ENCODE peak calls at places on chromosomes 13 and 19, in five cellular contexts. H is A549, K is H1, E is K562, U is HepG2. Z is an unnamed sample.

GRCh38 chr19:1009043-1009975 is 9.1 kb downstream of the GRIN3B start:
- DNase-seq in H (no peak), K (no peak), E (no peak), U (no peak), Z (no peak)

GRCh38 chr13:84834201-84834600 is 951.9 kb upstream of the SLITRK1 start:
- DNase-seq in H (no peak), K (no peak), E (no peak), U (no peak), Z (no peak)

GRCh38 chr19:8302357-8302691 is 5.8 kb downstream of the CD320 start:
- DNase-seq in H (no peak), K (no peak), E (peak), U (no peak), Z (no peak)

GRCh38 chr13:33639640-33640080 is 178.3 kb upstream of the RFC3 start:
- DNase-seq in H (no peak), K (no peak), E (no peak), U (peak), Z (peak)

GRCh38 chr13:33090755-33091454 is 74.7 kb downstream of the KL start:
- DNase-seq in H (no peak), K (no peak), E (no peak), U (peak), Z (no peak)

GRCh38 chr13:109687559-109688448 is 98.6 kb downstream of the IRS2 start:
- DNase-seq in H (no peak), K (no peak), E (no peak), U (no peak), Z (no peak)

GRCh38 chr19:38693380-38694223 is 46.2 kb downstream of the ACTN4 start:
- DNase-seq in H (peak), K (no peak), E (no peak), U (peak), Z (no peak)

GRCh38 chr19:29622191-29623070 is 16.3 kb downstream of the POP4 start:
- DNase-seq in H (no peak), K (no peak), E (no peak), U (no peak), Z (no peak)

GRCh38 chr13:97341135-97341534 is 92.8 kb upstream of the RAP2A start:
- DNase-seq in H (no peak), K (no peak), E (no peak), U (no peak), Z (no peak)

GRCh38 chr13:67148219-67148583 is 81.9 kb downstream of the PCDH9 start:
- DNase-seq in H (no peak), K (no peak), E (no peak), U (no peak), Z (no peak)

GRCh38 chr19:35032356-35032865 is 2.1 kb downstream of the SCN1B start:
- DNase-seq in H (no peak), K (no peak), E (no peak), U (no peak), Z (no peak)

GRCh38 chr13:85995788-85996418 is 196.7 kb upstream of the SLITRK6 start:
- DNase-seq in H (no peak), K (no peak), E (no peak), U (no peak), Z (no peak)

GRCh38 chr13:33276581-33276980 is 9.0 kb downstream of the STARD13 start:
- DNase-seq in H (no peak), K (no peak), E (no peak), U (no peak), Z (no peak)

GRCh38 chr19:40519352-40520322 is 52.8 kb downstream of the SPTBN4 start:
- DNase-seq in H (peak), K (peak), E (no peak), U (no peak), Z (no peak)

GRCh38 chr19:18708452-18709231 is 25.2 kb downstream of the CRTC1 start:
- DNase-seq in H (no peak), K (no peak), E (no peak), U (no peak), Z (no peak)

GRCh38 chr19:11152318-11153062 is 3.1 kb downstream of the SPC24 start:
- DNase-seq in H (peak), K (no peak), E (no peak), U (no peak), Z (no peak)

GRCh38 chr13:46899801-46900200 is 2.9 kb upstream of the HTR2A start:
- DNase-seq in H (no peak), K (no peak), E (no peak), U (no peak), Z (no peak)

GRCh38 chr19:3459322-3459881 is 20.9 kb downstream of the SMIM24 start:
- DNase-seq in H (peak), K (no peak), E (peak), U (no peak), Z (no peak)

GRCh38 chr13:98749501-98749900 is 3.0 kb downstream of the SLC15A1 start:
- DNase-seq in H (no peak), K (no peak), E (no peak), U (no peak), Z (no peak)

GRCh38 chr13:28494537-28494860 is 429 bp downstream of the FLT1 start:
- DNase-seq in H (no peak), K (no peak), E (no peak), U (no peak), Z (no peak)

DNA sequence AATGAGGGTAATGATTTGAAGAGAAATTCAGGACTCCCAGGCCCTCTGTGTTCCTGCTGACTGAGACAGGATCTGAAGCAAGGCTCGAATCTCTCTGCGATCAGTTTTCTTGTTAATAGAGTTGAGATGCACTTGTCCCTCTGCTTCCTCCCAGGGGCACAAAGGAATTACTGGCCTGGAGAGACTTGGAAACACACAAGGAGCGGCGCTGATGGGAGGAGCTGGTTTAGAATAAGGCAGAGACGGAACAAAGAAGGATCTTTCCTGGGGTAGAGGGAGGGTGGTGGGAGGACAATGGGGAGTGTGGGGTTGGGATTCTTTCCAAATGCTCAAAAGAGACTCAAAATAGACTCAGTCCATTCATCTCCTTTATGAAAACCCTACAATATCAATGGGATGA is 719.1 kb downstream of the UQCRFS1 start:
- DNase-seq in H (no peak), K (no peak), E (no peak), U (no peak), Z (no peak)
- TF ChIP-seq KDM1A in H (no peak), K (no peak), E (no peak), U (no peak), Z (no peak)

GRCh38 chr13:51731759-51732158 is 72.2 kb downstream of the DHRS12 start:
- DNase-seq in H (peak), K (no peak), E (no peak), U (no peak), Z (no peak)

GRCh38 chr13:51738226-51738905 is 65.6 kb downstream of the DHRS12 start:
- DNase-seq in H (no peak), K (no peak), E (no peak), U (no peak), Z (no peak)

GRCh38 chr13:51737609-51738008 is 66.4 kb downstream of the DHRS12 start:
- DNase-seq in H (no peak), K (no peak), E (no peak), U (no peak), Z (no peak)

GRCh38 chr13:51733656-51734334 is 70.2 kb downstream of the DHRS12 start:
- DNase-seq in H (no peak), K (no peak), E (no peak), U (no peak), Z (no peak)

DNA sequence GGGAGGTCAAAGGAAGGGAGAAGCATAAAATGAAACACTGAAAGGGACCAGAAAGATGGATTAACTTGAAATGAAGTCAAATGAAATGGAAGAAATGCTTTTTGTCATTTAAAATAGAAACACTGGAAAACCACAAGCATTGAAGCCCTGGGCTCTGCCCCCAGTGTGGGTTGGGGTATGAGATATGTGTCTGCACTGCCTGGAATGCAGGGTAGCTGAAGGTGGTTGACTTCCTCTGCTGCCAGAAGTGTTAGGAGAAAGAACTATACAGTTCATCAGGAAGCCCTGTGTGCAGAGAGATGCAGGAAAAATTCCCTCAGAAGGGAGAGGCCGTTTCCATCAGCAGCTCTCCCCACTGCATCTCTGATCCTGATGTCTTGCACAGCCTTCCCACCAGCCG is 69.2 kb downstream of the DHRS12 start:
- DNase-seq in H (no peak), K (no peak), E (no peak), U (no peak), Z (no peak)
- TF ChIP-seq KDM1A in H (no peak), K (no peak), E (no peak), U (no peak), Z (no peak)

GRCh38 chr13:111219306-111219705 is 101.1 kb upstream of the TEX29 start:
- DNase-seq in H (no peak), K (no peak), E (no peak), U (no peak), Z (no peak)
- TF ChIP-seq KDM1A in H (no peak), K (no peak), E (no peak), U (no peak), Z (no peak)

GRCh38 chr13:52356327-52356726 is 49.6 kb downstream of the THSD1 start:
- DNase-seq in H (no peak), K (no peak), E (no peak), U (no peak), Z (no peak)
- TF ChIP-seq KDM1A in H (no peak), K (no peak), E (no peak), U (no peak), Z (no peak)

DNA sequence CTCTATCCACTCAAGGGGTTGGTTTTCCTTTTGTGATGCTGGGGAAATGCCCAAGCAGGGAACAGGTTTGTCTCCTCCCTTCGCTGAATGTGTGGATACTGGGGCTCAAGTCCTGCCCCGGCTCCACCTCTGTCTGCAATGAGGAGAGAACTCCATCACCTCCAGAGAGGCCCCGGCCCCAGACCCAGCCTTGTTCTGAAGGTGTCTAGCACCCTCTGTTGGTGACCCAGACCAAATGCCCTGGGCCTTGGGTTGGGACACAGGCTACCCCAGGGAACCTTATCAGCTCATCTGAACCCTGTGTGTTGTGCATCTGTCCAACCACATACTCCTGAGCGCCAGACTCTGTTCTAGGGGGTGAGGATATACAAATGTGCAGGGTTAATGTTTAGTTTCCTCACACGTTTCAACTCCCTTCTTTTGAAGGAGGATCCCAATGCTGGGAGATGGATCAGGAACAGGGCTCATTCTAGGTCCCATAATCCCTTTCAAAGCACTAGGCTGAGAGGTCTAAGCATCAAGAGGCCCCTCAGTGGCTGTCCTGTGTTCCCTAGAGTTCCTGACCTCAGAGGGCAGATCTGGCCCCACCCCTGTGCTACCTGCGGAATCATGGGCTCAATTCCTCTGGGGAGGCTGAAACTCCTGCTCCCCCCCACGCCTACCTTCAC is 112.5 kb upstream of the SLC7A1 start:
- DNase-seq in H (peak), K (peak), E (peak), U (peak), Z (no peak)
- TF ChIP-seq KDM1A in H (no peak), K (no peak), E (no peak), U (no peak), Z (no peak)

DNA sequence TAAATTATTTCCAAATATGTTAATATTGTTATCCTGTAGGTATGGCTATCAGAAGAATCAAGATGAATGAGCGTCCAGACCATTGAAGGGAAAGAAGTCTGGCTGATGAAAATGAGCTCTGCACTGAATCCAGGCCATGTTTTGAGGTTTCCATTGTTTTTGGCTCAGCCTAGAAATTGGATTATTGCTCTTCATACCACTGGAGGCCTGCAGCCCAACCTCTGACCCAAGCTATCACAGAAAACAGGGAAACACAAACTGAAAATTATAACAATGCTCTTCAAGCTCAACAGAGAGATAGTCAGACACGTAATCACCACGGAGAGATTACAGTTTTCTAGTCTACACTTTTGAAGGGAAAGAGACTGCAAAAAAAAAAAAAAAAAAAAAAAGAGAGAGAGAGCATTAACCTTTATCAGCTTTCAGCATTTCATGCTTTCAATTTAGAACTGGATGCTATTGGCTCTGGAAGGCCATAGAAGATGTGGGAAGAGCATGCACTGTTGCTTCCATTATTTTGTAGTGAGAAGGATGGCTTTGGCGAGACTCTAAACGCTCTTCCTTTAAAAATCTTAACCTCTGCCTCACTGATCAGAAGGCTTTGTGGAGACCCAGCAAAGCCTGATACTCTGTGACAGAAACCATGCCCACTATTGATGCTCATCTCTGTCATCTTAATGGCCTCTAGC is 10.8 kb downstream of the EDNRB start:
- DNase-seq in H (no peak), K (no peak), E (no peak), U (no peak), Z (no peak)
- TF ChIP-seq KDM1A in H (no peak), K (no peak), E (no peak), U (no peak), Z (no peak)

GRCh38 chr13:50616101-50616500 is 227.4 kb downstream of the DLEU7 start:
- DNase-seq in H (no peak), K (no peak), E (no peak), U (no peak), Z (no peak)
- TF ChIP-seq KDM1A in H (no peak), K (no peak), E (no peak), U (no peak), Z (no peak)

GRCh38 chr13:44004881-44005280 is 125.2 kb downstream of the LACC1 start:
- DNase-seq in H (no peak), K (no peak), E (no peak), U (no peak), Z (no peak)
- TF ChIP-seq KDM1A in H (no peak), K (no peak), E (no peak), U (no peak), Z (no peak)

DNA sequence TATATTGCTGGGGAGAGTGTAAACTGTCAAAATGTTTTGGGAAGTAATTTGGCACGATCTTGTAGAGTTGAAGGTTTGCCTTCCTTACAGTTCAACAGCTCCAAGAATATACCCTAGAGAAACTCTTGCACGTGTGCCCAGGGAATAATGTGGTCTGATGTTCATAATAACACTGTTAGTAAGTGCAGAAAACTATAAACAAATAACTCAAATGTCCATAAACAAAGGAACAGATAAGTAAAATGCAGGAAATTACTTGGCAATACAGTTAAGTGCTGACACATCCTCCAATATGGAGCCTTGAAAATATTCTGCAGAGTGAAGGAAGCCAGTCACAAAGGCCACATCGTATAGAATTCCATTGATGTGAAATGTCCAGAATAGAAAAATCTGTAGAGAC is 127.3 kb upstream of the UBL3 start:
- DNase-seq in H (no peak), K (no peak), E (no peak), U (no peak), Z (no peak)
- TF ChIP-seq KDM1A in H (no peak), K (no peak), E (no peak), U (no peak), Z (no peak)

Z was measured in GM12878.